ENCODE peak calls at places on chromosome 12, in six cellular contexts. One of them, this sample, is unnamed.

GRCh38 chr12:69527506-69528272 is 57.5 kb downstream of the FRS2 start:
- DNase-seq in NCI-H510A treated with DMSO at 0.1 percent for 48 hours: no peak
- DNase-seq in mesendoderm: no peak
- DNase-seq in right lobe of liver: no peak
- DNase-seq in nucleus accumbens: no peak
- DNase-seq in foreskin fibroblast: peak; percentile 62
- DNase-seq in this sample: no peak

GRCh38 chr12:127355061-127355820 is 911.7 kb upstream of the TMEM132C start:
- DNase-seq in NCI-H510A treated with DMSO at 0.1 percent for 48 hours: no peak
- DNase-seq in nucleus accumbens: no peak
- DNase-seq in foreskin fibroblast: peak; percentile 29
- DNase-seq in right lobe of liver: no peak
- DNase-seq in mesendoderm: peak; percentile 58
- DNase-seq in this sample: no peak

GRCh38 chr12:31752450-31752849 is 23.6 kb upstream of the AMN1 start:
- DNase-seq in foreskin fibroblast: no peak
- DNase-seq in mesendoderm: peak; percentile 44
- DNase-seq in nucleus accumbens: no peak
- DNase-seq in NCI-H510A treated with DMSO at 0.1 percent for 48 hours: no peak
- DNase-seq in right lobe of liver: no peak
- DNase-seq in this sample: no peak

GRCh38 chr12:88624911-88625310 is 44.6 kb upstream of the KITLG start:
- DNase-seq in foreskin fibroblast: peak; percentile 31
- DNase-seq in nucleus accumbens: no peak
- DNase-seq in NCI-H510A treated with DMSO at 0.1 percent for 48 hours: no peak
- DNase-seq in mesendoderm: no peak
- DNase-seq in right lobe of liver: no peak
- DNase-seq in this sample: no peak

GRCh38 chr12:8033153-8034044 is 883 bp downstream of the FOXJ2 start:
- DNase-seq in foreskin fibroblast: peak; percentile 33
- DNase-seq in mesendoderm: peak; percentile 87
- DNase-seq in nucleus accumbens: peak; percentile 48
- DNase-seq in NCI-H510A treated with DMSO at 0.1 percent for 48 hours: no peak
- DNase-seq in right lobe of liver: no peak
- DNase-seq in this sample: peak; percentile 15

GRCh38 chr12:109888179-109889020 is 8.1 kb upstream of the GLTP start:
- DNase-seq in mesendoderm: no peak
- DNase-seq in foreskin fibroblast: peak; percentile 97
- DNase-seq in nucleus accumbens: no peak
- DNase-seq in NCI-H510A treated with DMSO at 0.1 percent for 48 hours: no peak
- DNase-seq in right lobe of liver: no peak
- DNase-seq in this sample: peak; percentile 76

GRCh38 chr12:27711312-27711682 is 665 bp downstream of the MRPS35 start:
- DNase-seq in mesendoderm: peak; percentile 62
- DNase-seq in nucleus accumbens: no peak
- DNase-seq in foreskin fibroblast: no peak
- DNase-seq in NCI-H510A treated with DMSO at 0.1 percent for 48 hours: peak; percentile 21
- DNase-seq in right lobe of liver: no peak
- DNase-seq in this sample: no peak

GRCh38 chr12:107475900-107476299 is 209.7 kb upstream of the PWP1 start:
- DNase-seq in NCI-H510A treated with DMSO at 0.1 percent for 48 hours: no peak
- DNase-seq in nucleus accumbens: no peak
- DNase-seq in mesendoderm: no peak
- DNase-seq in right lobe of liver: no peak
- DNase-seq in foreskin fibroblast: no peak
- DNase-seq in this sample: peak; percentile 28

GRCh38 chr12:997505-997904 is 6.5 kb downstream of the ERC1 start:
- DNase-seq in mesendoderm: no peak
- DNase-seq in right lobe of liver: no peak
- DNase-seq in nucleus accumbens: no peak
- DNase-seq in NCI-H510A treated with DMSO at 0.1 percent for 48 hours: no peak
- DNase-seq in foreskin fibroblast: no peak
- DNase-seq in this sample: no peak

This sample was measured in immature natural killer cell.